ENCODE peak calls at places on chromosomes 6 and 20, in six cellular contexts. X, Q, B, V, H and D are unnamed samples.

GRCh38 chr20:44370639-44371218 is 15.2 kb downstream of the HNF4A start:
- DNase-seq in X (no peak), Q (no peak), B (no peak), V (no peak), H (no peak), D (no peak)

GRCh38 chr6:113564401-113565161 is 292.6 kb upstream of the MARCKS start:
- DNase-seq in X (peak), Q (no peak), B (peak), V (no peak), H (peak), D (no peak)

GRCh38 chr20:49677777-49678758 is 35.6 kb downstream of the B4GALT5 start:
- DNase-seq in X (no peak), Q (no peak), B (no peak), V (no peak), H (no peak), D (no peak)

GRCh38 chr6:165594584-165595333 is 68.3 kb downstream of the PDE10A start:
- DNase-seq in X (no peak), Q (no peak), B (no peak), V (no peak), H (no peak), D (no peak)

GRCh38 chr20:49891486-49891885 is 23.8 kb downstream of the SPATA2 start:
- DNase-seq in X (no peak), Q (no peak), B (no peak), V (no peak), H (no peak), D (no peak)

GRCh38 chr6:112988748-112989147 is 641.6 kb downstream of the RFPL4B start:
- DNase-seq in X (no peak), Q (no peak), B (no peak), V (no peak), H (no peak), D (no peak)

GRCh38 chr20:50381771-50382593 is 128.2 kb upstream of the PTPN1 start:
- DNase-seq in X (no peak), Q (no peak), B (no peak), V (no peak), H (no peak), D (no peak)

GRCh38 chr6:111486921-111487320 is 3.9 kb upstream of the REV3L start:
- DNase-seq in X (no peak), Q (no peak), B (no peak), V (no peak), H (no peak), D (no peak)

GRCh38 chr6:42877695-42878094 is 1.7 kb upstream of the RPL7L1 start:
- DNase-seq in X (no peak), Q (no peak), B (no peak), V (no peak), H (no peak), D (no peak)

GRCh38 chr20:840858-841567 is 7.5 kb downstream of the FAM110A start:
- DNase-seq in X (no peak), Q (no peak), B (peak), V (no peak), H (peak), D (no peak)